ENCODE peak calls at places on chromosome 1, in five cellular contexts. M, Q, F, B and A are unnamed samples.
A peak's percentile ranks its signal among the peaks of the same experiment; 100 is the strongest.

GRCh38 chr1:150272379-150272840 is at the start of gene C1orf54:
- DNase-seq in M (peak; percentile 55), Q (no peak), F (peak; percentile 72), B (peak; percentile 65), A (no peak)

GRCh38 chr1:92029241-92029922 is 403 bp upstream of the EPHX4 start:
- DNase-seq in M (no peak), Q (peak; percentile 2), F (peak; percentile 4), B (peak; percentile 2), A (no peak)

GRCh38 chr1:100631015-100631521 is 88.5 kb upstream of the VCAM1 start:
- DNase-seq in M (no peak), Q (peak; percentile 83), F (peak; percentile 95), B (peak; percentile 87), A (no peak)

GRCh38 chr1:41278076-41278475 is 36.0 kb upstream of the SCMH1 start:
- DNase-seq in M (no peak), Q (no peak), F (no peak), B (no peak), A (no peak)

GRCh38 chr1:13779930-13780329 is 79.9 kb downstream of the PRDM2 start:
- DNase-seq in M (no peak), Q (no peak), F (peak; percentile 63), B (no peak), A (no peak)

GRCh38 chr1:173489149-173489600 is 12.0 kb downstream of the PRDX6 start:
- DNase-seq in M (no peak), Q (peak; percentile 98), F (peak; percentile 20), B (no peak), A (no peak)

GRCh38 chr1:111110197-111110899 is 29.5 kb downstream of the DRAM2 start:
- DNase-seq in M (no peak), Q (no peak), F (peak; percentile 41), B (peak; percentile 14), A (no peak)

GRCh38 chr1:111052246-111052645 is 87.6 kb downstream of the DRAM2 start:
- DNase-seq in M (no peak), Q (peak; percentile 9), F (peak; percentile 19), B (no peak), A (no peak)

GRCh38 chr1:154483941-154484803 is 17.8 kb upstream of the TDRD10 start:
- DNase-seq in M (no peak), Q (peak; percentile 70), F (peak; percentile 86), B (peak; percentile 45), A (no peak)

GRCh38 chr1:221868894-221869293 is 127.0 kb upstream of the DUSP10 start:
- DNase-seq in M (no peak), Q (no peak), F (peak; percentile 87), B (peak; percentile 49), A (no peak)

GRCh38 chr1:204046346-204046745 is 26.6 kb upstream of the SOX13 start:
- DNase-seq in M (no peak), Q (no peak), F (no peak), B (no peak), A (no peak)

GRCh38 chr1:201110138-201110537 is 2.1 kb downstream of the CACNA1S start:
- DNase-seq in M (no peak), Q (no peak), F (no peak), B (no peak), A (no peak)

GRCh38 chr1:231241751-231242150 is 739 bp downstream of the GNPAT start:
- DNase-seq in M (no peak), Q (peak; percentile 33), F (no peak), B (no peak), A (no peak)

GRCh38 chr1:188061881-188062280 is 1233.1 kb downstream of the PLA2G4A start:
- DNase-seq in M (no peak), Q (no peak), F (no peak), B (no peak), A (no peak)

GRCh38 chr1:53190210-53190611 is 6.4 kb upstream of the CPT2 start:
- DNase-seq in M (no peak), Q (no peak), F (no peak), B (no peak), A (no peak)

GRCh38 chr1:33599516-33600115 is 127.2 kb downstream of the ZSCAN20 start:
- DNase-seq in M (no peak), Q (no peak), F (no peak), B (no peak), A (no peak)

GRCh38 chr1:222331340-222331739 is 216.6 kb downstream of the HHIPL2 start:
- DNase-seq in M (no peak), Q (peak; percentile 9), F (peak; percentile 96), B (peak; percentile 88), A (no peak)

GRCh38 chr1:24975391-24975790 is 45.3 kb upstream of the RUNX3 start:
- DNase-seq in M (no peak), Q (no peak), F (no peak), B (no peak), A (no peak)

GRCh38 chr1:67937651-67938050 is 104.4 kb upstream of the GNG12 start:
- DNase-seq in M (no peak), Q (no peak), F (peak; percentile 73), B (no peak), A (no peak)

GRCh38 chr1:76901158-76901767 is 34.0 kb downstream of the ST6GALNAC5 start:
- DNase-seq in M (peak; percentile 14), Q (peak; percentile 77), F (peak; percentile 58), B (peak; percentile 54), A (peak; percentile 19)

GRCh38 chr1:15680614-15681345 is 3.3 kb upstream of the PLEKHM2 start:
- DNase-seq in M (no peak), Q (peak; percentile 98), F (peak; percentile 96), B (peak; percentile 94), A (no peak)

GRCh38 chr1:145962157-145963102 is 1.9 kb downstream of the ANKRD34A start:
- DNase-seq in M (no peak), Q (peak; percentile 24), F (no peak), B (peak; percentile 43), A (no peak)

GRCh38 chr1:48227165-48228013 is 4.9 kb downstream of the SLC5A9 start:
- DNase-seq in M (no peak), Q (no peak), F (no peak), B (no peak), A (no peak)

GRCh38 chr1:167635941-167636340 is 5.9 kb downstream of the RCSD1 start:
- DNase-seq in M (no peak), Q (no peak), F (no peak), B (no peak), A (no peak)

GRCh38 chr1:25184011-25184762 is 48.1 kb downstream of the SYF2 start:
- DNase-seq in M (no peak), Q (no peak), F (no peak), B (no peak), A (no peak)

GRCh38 chr1:111976842-111977241 is 12.6 kb downstream of the KCND3 start:
- DNase-seq in M (no peak), Q (no peak), F (no peak), B (no peak), A (no peak)

GRCh38 chr1:25731148-25731547 is 68.8 kb upstream of the SELENON start:
- DNase-seq in M (no peak), Q (no peak), F (no peak), B (no peak), A (no peak)

GRCh38 chr1:215083408-215083961 is 948 bp downstream of the KCNK2 start:
- DNase-seq in M (peak; percentile 36), Q (no peak), F (peak; percentile 63), B (peak; percentile 39), A (no peak)

GRCh38 chr1:112614460-112615065 is 4.4 kb downstream of the ST7L start:
- DNase-seq in M (no peak), Q (peak; percentile 71), F (peak; percentile 64), B (peak; percentile 75), A (no peak)

GRCh38 chr1:38082678-38083317 is 36.2 kb upstream of the POU3F1 start:
- DNase-seq in M (no peak), Q (no peak), F (no peak), B (no peak), A (no peak)

GRCh38 chr1:194437135-194437534 is 1250.7 kb upstream of the B3GALT2 start:
- DNase-seq in M (no peak), Q (no peak), F (no peak), B (no peak), A (no peak)

GRCh38 chr1:93360111-93360510 is 14.4 kb downstream of the DR1 start:
- DNase-seq in M (no peak), Q (no peak), F (no peak), B (no peak), A (no peak)
- H3K36me3 ChIP-seq in M (peaks cover 12% of the 10 kb centered on the region), Q (peaks cover 5% of the 10 kb centered on the region), F (peaks cover 16% of the 10 kb centered on the region), B (peaks cover 12% of the 10 kb centered on the region), A (peaks cover 54% of the 10 kb centered on the region)

GRCh38 chr1:28737245-28738137 is 751 bp downstream of the YTHDF2 start:
- DNase-seq in M (peak; percentile 63), Q (peak; percentile 54), F (peak; percentile 43), B (peak; percentile 71), A (peak; percentile 23)
- H3K14ac ChIP-seq in M (peak overlapping the region; percentile 84), Q (peak overlapping the region; percentile 85), F (peak overlapping the region; percentile 92), B (peak overlapping the region; percentile 37), A (no peak overlapping the region)

GRCh38 chr1:11940260-11940921 is 5.9 kb downstream of the PLOD1 start:
- DNase-seq in M (no peak), Q (no peak), F (peak; percentile 13), B (no peak), A (no peak)
- H3K36me3 ChIP-seq in M (peaks cover 3% of the 10 kb centered on the region), Q (peaks cover 20% of the 10 kb centered on the region), F (peaks cover 44% of the 10 kb centered on the region), B (peaks cover 61% of the 10 kb centered on the region), A (no peaks in the 10 kb centered on the region)

DNA sequence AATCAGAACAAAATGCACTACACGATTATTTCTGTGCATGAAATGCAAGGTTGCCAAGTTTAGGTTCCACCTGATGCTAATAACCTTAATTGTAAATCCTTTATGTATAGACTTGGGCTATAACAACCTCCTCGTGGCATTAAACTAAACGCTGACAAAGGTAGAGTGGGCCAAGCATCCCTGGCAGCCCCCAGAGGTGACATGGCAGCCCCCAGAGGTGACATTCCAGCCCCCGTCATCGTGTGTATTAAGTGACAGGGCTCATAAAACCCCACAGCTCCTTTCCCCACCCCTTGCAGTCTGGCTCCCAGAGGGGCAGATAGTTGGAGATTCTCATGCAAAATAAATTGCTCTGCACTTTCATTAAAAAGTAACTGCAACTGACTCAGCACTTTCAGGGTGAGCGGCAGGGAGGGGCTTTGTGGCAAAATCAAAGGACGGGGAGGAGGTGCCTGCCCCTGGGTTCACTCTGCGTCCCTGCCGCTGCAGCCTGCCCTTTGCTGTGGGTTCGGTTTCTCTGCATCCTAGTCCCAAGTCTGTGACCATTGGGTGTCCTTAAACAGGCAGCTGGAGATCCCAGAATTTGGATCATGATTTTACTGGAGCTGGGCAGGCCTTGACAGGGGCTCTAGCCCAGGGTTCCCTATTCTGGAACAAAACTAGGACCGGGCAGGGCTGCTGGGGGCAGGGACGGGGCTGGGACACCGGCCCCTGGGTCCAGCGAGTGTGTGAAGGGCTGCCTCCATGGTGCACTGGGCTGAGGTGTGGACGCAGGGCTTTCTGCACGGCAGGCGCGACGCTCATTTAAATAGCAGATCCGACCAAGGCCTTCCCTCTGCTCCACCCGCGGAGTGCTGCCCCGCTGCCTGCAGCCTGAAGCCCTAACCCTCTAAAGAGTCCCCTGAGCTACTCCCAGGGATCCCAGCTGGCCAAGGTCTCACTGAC is 234.9 kb upstream of the VAMP3 start:
- DNase-seq in M (no peak), Q (no peak), F (no peak), B (no peak), A (no peak)
- H3K14ac ChIP-seq in M (no peak overlapping the region), Q (no peak overlapping the region), F (no peak overlapping the region), B (no peak overlapping the region), A (no peak overlapping the region)

DNA sequence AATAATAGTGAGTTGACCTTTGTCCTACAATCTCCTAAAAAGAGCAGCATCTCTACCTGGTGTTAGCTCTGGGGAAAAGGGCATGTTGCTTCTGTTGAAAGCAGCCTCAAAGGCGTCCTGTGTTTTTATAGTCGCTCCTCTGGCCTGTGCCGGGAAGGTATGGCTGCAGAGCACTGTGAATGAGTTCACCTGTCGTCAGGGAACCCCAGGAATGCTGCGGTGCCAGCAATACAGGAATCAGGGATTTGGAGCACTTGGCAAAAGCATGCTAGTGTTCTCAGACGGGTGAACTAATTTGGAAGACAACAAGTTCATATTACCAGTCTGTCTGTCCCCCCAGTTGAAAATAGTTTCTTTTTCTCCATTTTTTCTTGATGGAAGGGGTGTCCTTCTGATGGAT is 60.3 kb upstream of the PGD start:
- DNase-seq in M (no peak), Q (no peak), F (no peak), B (no peak), A (no peak)
- H3K36me3 ChIP-seq in M (peaks cover 21% of the 10 kb centered on the region), Q (peaks cover 17% of the 10 kb centered on the region), F (peaks cover 17% of the 10 kb centered on the region), B (peaks cover 22% of the 10 kb centered on the region), A (peaks cover 64% of the 10 kb centered on the region)